ENCODE peak calls at places on chromosomes 6 and 20, in four cellular contexts. B is testis, M is uterus, O is HFF-Myc. S is an unnamed sample.

GRCh38 chr6:26217714-26218075 is 130.5 kb downstream of the HFE start:
- DNase-seq in O (no peak), M (no peak), B (no peak), S (no peak)

GRCh38 chr6:163460307-163460782 is 45.8 kb downstream of the QKI start:
- DNase-seq in B (no peak), M (no peak), O (no peak), S (peak)

GRCh38 chr20:13877789-13878188 is 93.0 kb downstream of the NDUFAF5 start:
- DNase-seq in B (no peak), O (no peak), M (no peak), S (no peak)

GRCh38 chr6:108117427-108118358 is 43.2 kb upstream of the OSTM1 start:
- DNase-seq in O (no peak), M (peak), B (no peak), S (no peak)

GRCh38 chr6:157561929-157562810 is 181.2 kb downstream of the ZDHHC14 start:
- DNase-seq in M (no peak), O (no peak), B (no peak), S (no peak)

GRCh38 chr6:167100241-167100674 is 22.6 kb upstream of the CCR6 start:
- DNase-seq in M (no peak), B (no peak), O (no peak), S (no peak)

GRCh38 chr6:33053230-33053629 is 20.2 kb downstream of the HLA-DPA1 start:
- DNase-seq in O (no peak), M (no peak), B (no peak), S (no peak)

GRCh38 chr6:81669445-81669844 is 83.0 kb downstream of the TENT5A start:
- DNase-seq in M (no peak), B (no peak), O (no peak), S (no peak)

GRCh38 chr6:136094812-136095211 is 155.3 kb downstream of the MTFR2 start:
- DNase-seq in B (no peak), M (no peak), O (no peak), S (no peak)

GRCh38 chr6:15754706-15755079 is 91.9 kb upstream of the DTNBP1 start:
- DNase-seq in M (no peak), O (no peak), B (no peak), S (no peak)

GRCh38 chr6:43962458-43962857 is 164.8 kb downstream of the MRPL14 start:
- DNase-seq in M (no peak), B (no peak), O (no peak), S (no peak)

GRCh38 chr20:48667889-48668413 is 159.8 kb downstream of the PREX1 start:
- DNase-seq in B (no peak), M (no peak), O (no peak), S (no peak)

GRCh38 chr6:47363736-47364135 is 54.0 kb upstream of the TNFRSF21 start:
- DNase-seq in O (no peak), M (no peak), B (no peak), S (no peak)

GRCh38 chr20:33995053-33995816 is 1.5 kb downstream of the RALY start:
- DNase-seq in B (peak), O (no peak), M (no peak), S (no peak)

GRCh38 chr6:36075656-36076055 is 48.0 kb downstream of the MAPK14 start:
- DNase-seq in M (no peak), B (no peak), O (no peak), S (no peak)

GRCh38 chr6:25193147-25193864 is 85.9 kb upstream of the CARMIL1 start:
- DNase-seq in B (peak), M (peak), O (peak), S (peak)

DNA sequence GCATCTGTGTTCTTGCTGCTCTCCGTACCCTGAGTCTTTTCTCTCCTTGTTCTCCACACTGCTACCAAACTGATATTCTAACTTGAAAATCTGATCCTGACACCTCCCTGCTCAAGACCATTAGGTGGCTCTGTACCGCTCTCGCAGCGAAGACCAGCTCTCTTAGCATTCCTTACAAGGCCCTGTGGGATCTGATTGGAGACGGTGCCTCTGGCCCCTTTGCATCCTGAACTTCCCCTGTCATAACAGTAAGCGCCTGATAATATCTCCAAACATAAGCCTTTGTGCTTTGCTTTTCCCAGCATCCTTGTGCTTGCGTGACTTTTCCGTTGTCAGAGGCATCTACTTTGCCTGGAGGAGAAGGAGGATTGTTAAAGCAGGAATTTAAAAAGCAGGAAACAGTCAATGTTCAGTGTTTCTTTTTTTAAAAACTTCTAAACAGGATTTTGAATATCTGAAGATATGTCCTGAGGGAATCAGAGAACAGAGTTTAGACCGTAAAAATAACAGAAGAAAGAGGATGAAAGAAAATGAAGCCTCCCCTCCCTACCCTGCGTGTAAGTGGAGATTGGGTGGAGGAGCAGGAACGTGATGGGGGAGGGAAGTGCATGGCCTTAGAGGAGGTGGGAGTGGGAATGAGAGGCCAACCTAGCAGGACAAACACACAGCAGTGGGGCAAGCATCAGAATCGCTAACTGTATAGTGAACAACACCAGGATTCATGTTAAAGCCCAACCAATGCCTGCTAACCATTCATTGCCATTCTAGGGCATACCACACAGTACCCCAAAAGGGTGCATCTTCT is 89.2 kb upstream of the STMND1 start:
- DNase-seq in O (peak), B (peak), M (peak), S (no peak)
- TF ChIP-seq CTCF in O (peak), B (no peak), M (peak), S (peak)

GRCh38 chr20:329325-329695 is 4.0 kb downstream of the SOX12 start:
- DNase-seq in B (no peak), O (no peak), M (no peak), S (no peak)

GRCh38 chr20:328596-329324 is 3.4 kb downstream of the SOX12 start:
- DNase-seq in B (no peak), O (no peak), M (no peak), S (no peak)

GRCh38 chr20:326645-327031 is 1.3 kb downstream of the SOX12 start:
- DNase-seq in B (no peak), O (no peak), M (no peak), S (no peak)

GRCh38 chr20:327041-327945 is 1.9 kb downstream of the SOX12 start:
- DNase-seq in B (peak), M (peak), O (peak), S (no peak)

GRCh38 chr20:327946-328563 is 2.7 kb downstream of the SOX12 start:
- DNase-seq in B (no peak), M (peak), O (no peak), S (no peak)
- H3K4me3 ChIP-seq in B (peak), M (peak), O (peak), S (peak)

GRCh38 chr6:133894369-133894768 is 5.5 kb downstream of the TCF21 start:
- DNase-seq in B (no peak), M (no peak), O (no peak), S (no peak)

GRCh38 chr6:133894795-133895401 is 6.0 kb downstream of the TCF21 start:
- DNase-seq in B (peak), O (no peak), M (peak), S (no peak)

GRCh38 chr6:133896344-133896721 is 7.4 kb downstream of the TCF21 start:
- DNase-seq in M (no peak), O (no peak), B (no peak), S (no peak)

GRCh38 chr6:133893324-133893692 is 4.4 kb downstream of the TCF21 start:
- DNase-seq in M (no peak), O (no peak), B (no peak), S (no peak)

DNA sequence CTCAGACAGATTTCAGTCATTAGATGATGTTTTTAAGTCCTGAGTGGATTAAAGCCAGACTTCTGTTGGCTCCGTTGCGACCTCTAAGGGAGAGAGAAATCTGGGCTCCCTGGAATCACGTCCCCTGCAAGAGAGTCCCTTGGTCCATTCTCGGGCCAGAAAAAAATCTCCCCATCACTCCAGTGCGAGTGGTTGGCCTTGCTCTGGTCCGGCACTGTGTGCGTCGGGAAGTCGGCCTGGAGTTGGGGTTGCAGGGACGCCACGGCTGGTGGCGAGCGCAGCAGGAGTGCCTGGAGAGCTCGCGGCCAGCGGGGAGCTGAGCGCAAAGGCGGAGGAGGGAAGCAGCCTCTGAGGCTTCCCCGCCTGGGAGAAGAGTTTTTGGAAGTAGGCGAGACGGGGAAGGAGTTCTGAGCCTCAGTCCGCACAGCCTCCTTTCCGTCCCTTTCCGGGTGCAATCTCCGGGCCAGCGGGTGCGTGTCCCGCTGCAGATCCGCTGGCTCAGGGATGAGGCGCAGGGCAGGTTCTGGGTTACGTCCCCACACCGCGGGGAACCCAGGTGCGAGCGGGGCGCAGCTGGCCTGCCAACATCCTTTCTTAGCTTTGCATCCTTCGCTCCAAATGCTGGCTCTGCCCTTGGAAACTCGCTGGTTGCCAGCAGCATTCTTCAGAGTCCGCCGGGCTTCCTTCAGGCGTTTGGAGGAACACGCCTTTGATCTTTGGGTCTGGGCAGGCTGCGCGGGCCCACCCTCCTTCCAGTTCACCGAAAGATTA is 6.8 kb downstream of the TCF21 start:
- DNase-seq in O (no peak), B (peak), M (peak), S (no peak)
- TF ChIP-seq CTCF in O (no peak), B (no peak), M (no peak), S (no peak)

GRCh38 chr6:11092654-11093053 is 980 bp upstream of the SMIM13 start:
- DNase-seq in O (no peak), M (no peak), B (no peak), S (no peak)
- H3K4me3 ChIP-seq in O (peak), M (peak), B (peak), S (peak)

GRCh38 chr6:6584310-6585002 is 4.1 kb upstream of the LY86 start:
- DNase-seq in O (no peak), B (no peak), M (no peak), S (no peak)

GRCh38 chr6:6583836-6584235 is 4.7 kb upstream of the LY86 start:
- DNase-seq in B (no peak), M (no peak), O (no peak), S (no peak)

GRCh38 chr6:6586671-6587526 is 1.6 kb upstream of the LY86 start:
- DNase-seq in O (no peak), M (no peak), B (no peak), S (no peak)

GRCh38 chr6:6586167-6586566 is 2.4 kb upstream of the LY86 start:
- DNase-seq in B (no peak), O (no peak), M (no peak), S (no peak)

DNA sequence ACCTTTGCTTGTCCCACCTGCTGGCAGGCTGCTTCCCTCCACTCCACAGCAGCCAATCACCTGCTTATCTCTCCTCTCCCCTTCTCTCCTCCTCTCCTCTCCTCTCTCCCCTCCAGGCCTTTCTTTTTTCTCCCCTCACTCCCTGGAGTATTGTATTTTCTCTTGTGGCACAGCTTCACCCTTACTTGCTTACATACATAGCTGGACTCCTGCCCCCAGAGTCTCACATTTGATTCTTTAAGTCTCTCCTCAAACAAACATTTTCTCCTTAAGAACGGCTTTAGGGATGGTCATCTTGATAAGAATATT is 3.6 kb upstream of the LY86 start:
- DNase-seq in B (no peak), M (no peak), O (no peak), S (no peak)
- TF ChIP-seq CTCF in B (no peak), M (no peak), O (no peak), S (no peak)

DNA sequence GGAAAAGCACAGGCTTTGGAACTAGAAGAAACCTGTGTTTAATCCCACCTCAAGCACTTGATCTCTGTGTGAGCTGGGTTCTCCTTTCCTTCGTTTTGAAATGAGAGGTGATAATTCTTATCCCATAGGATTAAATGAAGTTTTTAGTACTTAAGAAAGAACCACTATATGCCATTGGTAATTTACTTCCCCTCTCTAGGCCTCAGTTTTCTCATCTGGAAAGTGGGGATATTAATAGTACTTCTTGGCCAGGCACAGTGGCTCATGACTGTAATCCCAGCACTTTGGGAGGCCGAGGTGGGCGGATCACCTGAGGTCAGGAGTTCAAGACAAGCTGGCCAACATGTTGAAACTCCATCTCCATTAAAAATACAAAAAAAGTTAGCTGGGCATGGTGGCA is 14.1 kb downstream of the REM1 start:
- DNase-seq in M (no peak), O (no peak), B (no peak), S (no peak)
- H3K4me3 ChIP-seq in M (no peak), O (no peak), B (no peak), S (no peak)

GRCh38 chr6:6218246-6219085 is 102.0 kb downstream of the F13A1 start:
- DNase-seq in M (no peak), O (no peak), B (no peak), S (no peak)
- TF ChIP-seq CTCF in M (no peak), O (no peak), B (no peak), S (no peak)

DNA sequence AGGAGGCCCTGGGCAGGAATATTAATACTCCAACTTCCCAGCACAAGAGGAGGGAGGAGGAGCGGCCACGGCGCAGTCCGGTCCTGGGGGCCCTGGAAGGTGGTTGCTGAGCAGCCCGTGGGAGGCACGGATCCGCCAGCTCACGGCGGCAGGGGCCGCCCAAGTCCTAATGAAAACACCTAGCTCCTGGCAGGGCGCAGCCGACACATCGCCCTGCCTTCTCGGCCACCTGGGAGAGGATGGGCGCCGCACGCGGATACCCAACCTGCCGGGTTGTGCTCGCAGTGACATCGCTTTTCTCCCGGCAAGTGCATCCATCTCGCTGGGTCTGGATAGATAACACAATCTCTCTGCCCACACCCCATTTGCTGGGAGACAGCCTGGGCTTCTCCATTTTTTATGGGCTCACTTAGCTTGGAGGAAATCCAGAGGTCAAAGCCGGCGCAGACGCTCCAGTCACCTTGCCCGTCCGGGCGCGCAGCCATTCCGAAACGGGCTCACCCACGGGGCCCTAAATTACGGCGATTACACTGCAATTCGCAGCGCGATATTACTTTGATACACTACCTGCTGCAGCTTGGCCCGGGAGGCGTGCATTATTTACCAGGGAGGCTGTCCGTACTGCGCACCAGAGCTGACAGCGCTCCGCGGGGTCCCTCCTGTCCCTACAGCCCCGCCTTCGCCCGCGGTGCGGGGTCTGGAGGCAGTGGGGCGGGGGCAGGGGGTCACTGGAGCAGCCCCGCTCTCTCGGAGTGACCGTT is 36.2 kb upstream of the CCDC167 start:
- DNase-seq in O (no peak), B (no peak), M (no peak), S (no peak)
- H3K4me3 ChIP-seq in O (peak), B (peak), M (peak), S (no peak)

GRCh38 chr20:36886859-36887778 is 11.2 kb downstream of the TLDC2 start:
- DNase-seq in B (peak), M (peak), O (peak), S (no peak)
- TF ChIP-seq CTCF in B (peak), M (peak), O (peak), S (peak)